ENCODE peak calls at places on chromosomes 6 and 20, in ten cellular contexts. Z is psoas muscle, B is EL, U is IMR-90, X is GDM1, O is small intestine, J is kidney epithelial cell, L is tibial nerve, Q is RPMI7951, T is adrenal gland. F is an unnamed sample.

GRCh38 chr6:132133734-132134490 is 182.7 kb upstream of the CCN2 start:
- DNase-seq in Z (no peak), B (peak), U (peak), X (no peak), O (no peak), J (no peak), L (no peak), Q (no peak), T (peak), F (no peak)

GRCh38 chr20:62068997-62069396 is 3.3 kb upstream of the TAF4 start:
- DNase-seq in Z (no peak), B (peak), U (no peak), X (no peak), O (peak), J (no peak), L (no peak), Q (no peak), T (no peak), F (no peak)

GRCh38 chr6:41608443-41609151 is 29.7 kb upstream of the MDFI start:
- DNase-seq in Z (no peak), B (no peak), U (no peak), X (no peak), O (no peak), J (no peak), L (no peak), Q (no peak), T (no peak), F (peak)

GRCh38 chr20:49420811-49421295 is 61.6 kb downstream of the KCNB1 start:
- DNase-seq in Z (peak), B (no peak), U (no peak), X (no peak), O (no peak), J (no peak), L (peak), Q (no peak), T (no peak), F (no peak)

GRCh38 chr6:31718294-31718693 is 3.1 kb downstream of the LY6G6D start:
- DNase-seq in Z (no peak), B (no peak), U (no peak), X (no peak), O (peak), J (no peak), L (no peak), Q (no peak), T (no peak), F (no peak)

GRCh38 chr20:50574586-50574985 is 64.4 kb downstream of the PTPN1 start:
- DNase-seq in Z (no peak), B (no peak), U (no peak), X (no peak), O (no peak), J (no peak), L (no peak), Q (no peak), T (peak), F (no peak)

GRCh38 chr6:99308788-99309187 is 40.7 kb downstream of the FAXC start:
- DNase-seq in Z (no peak), B (no peak), U (no peak), X (no peak), O (no peak), J (no peak), L (no peak), Q (no peak), T (no peak), F (no peak)

GRCh38 chr6:90538651-90539050 is 48.2 kb downstream of the MAP3K7 start:
- DNase-seq in Z (no peak), B (peak), U (peak), X (no peak), O (peak), J (no peak), L (no peak), Q (no peak), T (peak), F (no peak)

GRCh38 chr6:83962592-83962991 is 71.0 kb upstream of the MRAP2 start:
- DNase-seq in Z (no peak), B (no peak), U (no peak), X (no peak), O (no peak), J (no peak), L (no peak), Q (no peak), T (no peak), F (no peak)

GRCh38 chr6:84809504-84809903 is 45.1 kb upstream of the TBX18 start:
- DNase-seq in Z (no peak), B (no peak), U (no peak), X (no peak), O (no peak), J (no peak), L (no peak), Q (no peak), T (no peak), F (no peak)

GRCh38 chr6:151493495-151494234 is at the start of gene CCDC170:
- DNase-seq in Z (peak), B (peak), U (no peak), X (no peak), O (no peak), J (no peak), L (no peak), Q (no peak), T (peak), F (no peak)

GRCh38 chr20:59032713-59033059 is 551 bp upstream of the ATP5F1E start:
- DNase-seq in Z (no peak), B (no peak), U (peak), X (no peak), O (no peak), J (no peak), L (no peak), Q (peak), T (no peak), F (peak)

GRCh38 chr6:168713839-168714238 is 272.9 kb downstream of the SMOC2 start:
- DNase-seq in Z (no peak), B (no peak), U (no peak), X (no peak), O (peak), J (no peak), L (no peak), Q (no peak), T (no peak), F (no peak)

GRCh38 chr20:17636523-17637412 is 45.3 kb downstream of the RRBP1 start:
- DNase-seq in Z (no peak), B (no peak), U (no peak), X (no peak), O (no peak), J (no peak), L (no peak), Q (no peak), T (no peak), F (peak)

GRCh38 chr20:15930324-15931305 is 642.6 kb downstream of the KIF16B start:
- DNase-seq in Z (no peak), B (peak), U (peak), X (no peak), O (peak), J (no peak), L (no peak), Q (no peak), T (peak), F (peak)

GRCh38 chr6:149962461-149963211 is 1.1 kb upstream of the ULBP1 start:
- DNase-seq in Z (no peak), B (no peak), U (no peak), X (no peak), O (no peak), J (no peak), L (no peak), Q (no peak), T (peak), F (no peak)

GRCh38 chr20:58308680-58309527 is 611 bp upstream of the RAB22A start:
- DNase-seq in Z (peak), B (peak), U (peak), X (no peak), O (peak), J (no peak), L (peak), Q (peak), T (peak), F (no peak)

F was measured in NCI-H2171 treated with DMSO at 0.1 percent for 48 hours.